ENCODE peak calls at places on chromosome 14, in seven cellular contexts. One of them, this sample, is unnamed.

GRCh38 chr14:77000340-77001235 is 27.9 kb downstream of the IRF2BPL start:
- DNase-seq in activated T-helper 1 cell treated with Interleukin-2 at 50 U/mL for 16 hours: no peak
- DNase-seq in NCI-H345: peak
- DNase-seq in activated T-cell treated with anti-CD3 and anti-CD28 coated beads for 1 hour: no peak
- DNase-seq in G401: peak
- DNase-seq in NCI-H1417 treated with DMSO at 0.1 percent for 48 hours: peak
- DNase-seq in activated naive CD8-positive, alpha-beta T cell treated with anti-CD3 and anti-CD28 coated beads, Interleukin-2, amount 50 U/mL, for 24 hours: no peak
- DNase-seq in this sample: no peak

GRCh38 chr14:95498622-95499353 is 17.7 kb downstream of the SYNE3 start:
- DNase-seq in activated T-helper 1 cell treated with Interleukin-2 at 50 U/mL for 16 hours: no peak
- DNase-seq in NCI-H345: no peak
- DNase-seq in activated T-cell treated with anti-CD3 and anti-CD28 coated beads for 1 hour: no peak
- DNase-seq in G401: peak
- DNase-seq in NCI-H1417 treated with DMSO at 0.1 percent for 48 hours: no peak
- DNase-seq in activated naive CD8-positive, alpha-beta T cell treated with anti-CD3 and anti-CD28 coated beads, Interleukin-2, amount 50 U/mL, for 24 hours: no peak
- DNase-seq in this sample: no peak

GRCh38 chr14:92397140-92397815 is 74.3 kb downstream of the SLC24A4 start:
- DNase-seq in activated T-helper 1 cell treated with Interleukin-2 at 50 U/mL for 16 hours: no peak
- DNase-seq in NCI-H345: no peak
- DNase-seq in activated T-cell treated with anti-CD3 and anti-CD28 coated beads for 1 hour: no peak
- DNase-seq in G401: peak
- DNase-seq in NCI-H1417 treated with DMSO at 0.1 percent for 48 hours: no peak
- DNase-seq in activated naive CD8-positive, alpha-beta T cell treated with anti-CD3 and anti-CD28 coated beads, Interleukin-2, amount 50 U/mL, for 24 hours: no peak
- DNase-seq in this sample: no peak

GRCh38 chr14:31543969-31544799 is 17.0 kb upstream of the NUBPL start:
- DNase-seq in activated T-helper 1 cell treated with Interleukin-2 at 50 U/mL for 16 hours: no peak
- DNase-seq in NCI-H345: no peak
- DNase-seq in activated T-cell treated with anti-CD3 and anti-CD28 coated beads for 1 hour: no peak
- DNase-seq in G401: no peak
- DNase-seq in NCI-H1417 treated with DMSO at 0.1 percent for 48 hours: no peak
- DNase-seq in activated naive CD8-positive, alpha-beta T cell treated with anti-CD3 and anti-CD28 coated beads, Interleukin-2, amount 50 U/mL, for 24 hours: no peak
- DNase-seq in this sample: no peak

GRCh38 chr14:94145902-94146527 is 16.6 kb upstream of the IFI27L2 start:
- DNase-seq in activated T-helper 1 cell treated with Interleukin-2 at 50 U/mL for 16 hours: no peak
- DNase-seq in NCI-H345: peak
- DNase-seq in activated T-cell treated with anti-CD3 and anti-CD28 coated beads for 1 hour: no peak
- DNase-seq in G401: no peak
- DNase-seq in NCI-H1417 treated with DMSO at 0.1 percent for 48 hours: peak
- DNase-seq in activated naive CD8-positive, alpha-beta T cell treated with anti-CD3 and anti-CD28 coated beads, Interleukin-2, amount 50 U/mL, for 24 hours: no peak
- DNase-seq in this sample: no peak

GRCh38 chr14:58315606-58316005 is 17.3 kb downstream of the ARID4A start:
- DNase-seq in activated T-helper 1 cell treated with Interleukin-2 at 50 U/mL for 16 hours: no peak
- DNase-seq in NCI-H345: no peak
- DNase-seq in activated T-cell treated with anti-CD3 and anti-CD28 coated beads for 1 hour: no peak
- DNase-seq in G401: no peak
- DNase-seq in NCI-H1417 treated with DMSO at 0.1 percent for 48 hours: no peak
- DNase-seq in activated naive CD8-positive, alpha-beta T cell treated with anti-CD3 and anti-CD28 coated beads, Interleukin-2, amount 50 U/mL, for 24 hours: no peak
- DNase-seq in this sample: no peak

GRCh38 chr14:31000629-31001338 is 24.7 kb upstream of the AP4S1 start:
- DNase-seq in activated T-helper 1 cell treated with Interleukin-2 at 50 U/mL for 16 hours: no peak
- DNase-seq in NCI-H345: no peak
- DNase-seq in activated T-cell treated with anti-CD3 and anti-CD28 coated beads for 1 hour: no peak
- DNase-seq in G401: no peak
- DNase-seq in NCI-H1417 treated with DMSO at 0.1 percent for 48 hours: no peak
- DNase-seq in activated naive CD8-positive, alpha-beta T cell treated with anti-CD3 and anti-CD28 coated beads, Interleukin-2, amount 50 U/mL, for 24 hours: no peak
- DNase-seq in this sample: no peak

GRCh38 chr14:90580381-90581335 is 183.8 kb downstream of the CALM1 start:
- DNase-seq in activated T-helper 1 cell treated with Interleukin-2 at 50 U/mL for 16 hours: no peak
- DNase-seq in NCI-H345: peak
- DNase-seq in activated T-cell treated with anti-CD3 and anti-CD28 coated beads for 1 hour: no peak
- DNase-seq in G401: peak
- DNase-seq in NCI-H1417 treated with DMSO at 0.1 percent for 48 hours: no peak
- DNase-seq in activated naive CD8-positive, alpha-beta T cell treated with anti-CD3 and anti-CD28 coated beads, Interleukin-2, amount 50 U/mL, for 24 hours: no peak
- DNase-seq in this sample: no peak

GRCh38 chr14:85565862-85566296 is 35.9 kb downstream of the FLRT2 start:
- DNase-seq in activated T-helper 1 cell treated with Interleukin-2 at 50 U/mL for 16 hours: no peak
- DNase-seq in NCI-H345: no peak
- DNase-seq in activated T-cell treated with anti-CD3 and anti-CD28 coated beads for 1 hour: no peak
- DNase-seq in G401: no peak
- DNase-seq in NCI-H1417 treated with DMSO at 0.1 percent for 48 hours: no peak
- DNase-seq in activated naive CD8-positive, alpha-beta T cell treated with anti-CD3 and anti-CD28 coated beads, Interleukin-2, amount 50 U/mL, for 24 hours: no peak
- DNase-seq in this sample: no peak

GRCh38 chr14:35403085-35403396 is 1.5 kb downstream of the NFKBIA start:
- DNase-seq in activated T-helper 1 cell treated with Interleukin-2 at 50 U/mL for 16 hours: no peak
- DNase-seq in NCI-H345: no peak
- DNase-seq in activated T-cell treated with anti-CD3 and anti-CD28 coated beads for 1 hour: no peak
- DNase-seq in G401: peak
- DNase-seq in NCI-H1417 treated with DMSO at 0.1 percent for 48 hours: no peak
- DNase-seq in activated naive CD8-positive, alpha-beta T cell treated with anti-CD3 and anti-CD28 coated beads, Interleukin-2, amount 50 U/mL, for 24 hours: peak
- DNase-seq in this sample: peak

GRCh38 chr14:82067221-82067620 is 533.6 kb upstream of the SEL1L start:
- DNase-seq in activated T-helper 1 cell treated with Interleukin-2 at 50 U/mL for 16 hours: no peak
- DNase-seq in NCI-H345: peak
- DNase-seq in activated T-cell treated with anti-CD3 and anti-CD28 coated beads for 1 hour: no peak
- DNase-seq in G401: peak
- DNase-seq in NCI-H1417 treated with DMSO at 0.1 percent for 48 hours: peak
- DNase-seq in activated naive CD8-positive, alpha-beta T cell treated with anti-CD3 and anti-CD28 coated beads, Interleukin-2, amount 50 U/mL, for 24 hours: no peak
- DNase-seq in this sample: no peak

GRCh38 chr14:101193126-101193844 is 289.8 kb upstream of the RTL1 start:
- DNase-seq in activated T-helper 1 cell treated with Interleukin-2 at 50 U/mL for 16 hours: no peak
- DNase-seq in NCI-H345: peak
- DNase-seq in activated T-cell treated with anti-CD3 and anti-CD28 coated beads for 1 hour: no peak
- DNase-seq in G401: no peak
- DNase-seq in NCI-H1417 treated with DMSO at 0.1 percent for 48 hours: no peak
- DNase-seq in activated naive CD8-positive, alpha-beta T cell treated with anti-CD3 and anti-CD28 coated beads, Interleukin-2, amount 50 U/mL, for 24 hours: no peak
- DNase-seq in this sample: no peak

GRCh38 chr14:30915596-30915995 is 41.2 kb downstream of the COCH start:
- DNase-seq in activated T-helper 1 cell treated with Interleukin-2 at 50 U/mL for 16 hours: no peak
- DNase-seq in NCI-H345: no peak
- DNase-seq in activated T-cell treated with anti-CD3 and anti-CD28 coated beads for 1 hour: no peak
- DNase-seq in G401: no peak
- DNase-seq in NCI-H1417 treated with DMSO at 0.1 percent for 48 hours: no peak
- DNase-seq in activated naive CD8-positive, alpha-beta T cell treated with anti-CD3 and anti-CD28 coated beads, Interleukin-2, amount 50 U/mL, for 24 hours: no peak
- DNase-seq in this sample: no peak

GRCh38 chr14:21647380-21647779 is 6.3 kb upstream of the OR4E2 start:
- DNase-seq in activated T-helper 1 cell treated with Interleukin-2 at 50 U/mL for 16 hours: no peak
- DNase-seq in NCI-H345: no peak
- DNase-seq in activated T-cell treated with anti-CD3 and anti-CD28 coated beads for 1 hour: no peak
- DNase-seq in G401: no peak
- DNase-seq in NCI-H1417 treated with DMSO at 0.1 percent for 48 hours: no peak
- DNase-seq in activated naive CD8-positive, alpha-beta T cell treated with anti-CD3 and anti-CD28 coated beads, Interleukin-2, amount 50 U/mL, for 24 hours: no peak
- DNase-seq in this sample: no peak

GRCh38 chr14:65769151-65769550 is 356.6 kb downstream of the FUT8 start:
- DNase-seq in activated T-helper 1 cell treated with Interleukin-2 at 50 U/mL for 16 hours: no peak
- DNase-seq in NCI-H345: no peak
- DNase-seq in activated T-cell treated with anti-CD3 and anti-CD28 coated beads for 1 hour: no peak
- DNase-seq in G401: peak
- DNase-seq in NCI-H1417 treated with DMSO at 0.1 percent for 48 hours: no peak
- DNase-seq in activated naive CD8-positive, alpha-beta T cell treated with anti-CD3 and anti-CD28 coated beads, Interleukin-2, amount 50 U/mL, for 24 hours: no peak
- DNase-seq in this sample: no peak

GRCh38 chr14:101623685-101624444 is 62.6 kb downstream of the DIO3 start:
- DNase-seq in activated T-helper 1 cell treated with Interleukin-2 at 50 U/mL for 16 hours: no peak
- DNase-seq in NCI-H345: no peak
- DNase-seq in activated T-cell treated with anti-CD3 and anti-CD28 coated beads for 1 hour: no peak
- DNase-seq in G401: no peak
- DNase-seq in NCI-H1417 treated with DMSO at 0.1 percent for 48 hours: no peak
- DNase-seq in activated naive CD8-positive, alpha-beta T cell treated with anti-CD3 and anti-CD28 coated beads, Interleukin-2, amount 50 U/mL, for 24 hours: no peak
- DNase-seq in this sample: no peak

GRCh38 chr14:57714487-57714899 is 151.4 kb downstream of the SLC35F4 start:
- DNase-seq in activated T-helper 1 cell treated with Interleukin-2 at 50 U/mL for 16 hours: no peak
- DNase-seq in NCI-H345: peak
- DNase-seq in activated T-cell treated with anti-CD3 and anti-CD28 coated beads for 1 hour: no peak
- DNase-seq in G401: no peak
- DNase-seq in NCI-H1417 treated with DMSO at 0.1 percent for 48 hours: peak
- DNase-seq in activated naive CD8-positive, alpha-beta T cell treated with anti-CD3 and anti-CD28 coated beads, Interleukin-2, amount 50 U/mL, for 24 hours: no peak
- DNase-seq in this sample: no peak

GRCh38 chr14:96105921-96106441 is 66.8 kb downstream of the C14orf132 start:
- DNase-seq in activated T-helper 1 cell treated with Interleukin-2 at 50 U/mL for 16 hours: no peak
- DNase-seq in NCI-H345: peak
- DNase-seq in activated T-cell treated with anti-CD3 and anti-CD28 coated beads for 1 hour: no peak
- DNase-seq in G401: no peak
- DNase-seq in NCI-H1417 treated with DMSO at 0.1 percent for 48 hours: no peak
- DNase-seq in activated naive CD8-positive, alpha-beta T cell treated with anti-CD3 and anti-CD28 coated beads, Interleukin-2, amount 50 U/mL, for 24 hours: no peak
- DNase-seq in this sample: no peak

GRCh38 chr14:103391048-103391447 is 5.8 kb downstream of the MARK3 start:
- DNase-seq in activated T-helper 1 cell treated with Interleukin-2 at 50 U/mL for 16 hours: no peak
- DNase-seq in NCI-H345: peak
- DNase-seq in activated T-cell treated with anti-CD3 and anti-CD28 coated beads for 1 hour: peak
- DNase-seq in G401: peak
- DNase-seq in NCI-H1417 treated with DMSO at 0.1 percent for 48 hours: no peak
- DNase-seq in activated naive CD8-positive, alpha-beta T cell treated with anti-CD3 and anti-CD28 coated beads, Interleukin-2, amount 50 U/mL, for 24 hours: peak
- DNase-seq in this sample: no peak

GRCh38 chr14:72965249-72965648 is 39.0 kb downstream of the DCAF4 start:
- DNase-seq in activated T-helper 1 cell treated with Interleukin-2 at 50 U/mL for 16 hours: no peak
- DNase-seq in NCI-H345: no peak
- DNase-seq in activated T-cell treated with anti-CD3 and anti-CD28 coated beads for 1 hour: no peak
- DNase-seq in G401: no peak
- DNase-seq in NCI-H1417 treated with DMSO at 0.1 percent for 48 hours: no peak
- DNase-seq in activated naive CD8-positive, alpha-beta T cell treated with anti-CD3 and anti-CD28 coated beads, Interleukin-2, amount 50 U/mL, for 24 hours: no peak
- DNase-seq in this sample: no peak

GRCh38 chr14:92400579-92401444 is 77.8 kb downstream of the SLC24A4 start:
- DNase-seq in activated T-helper 1 cell treated with Interleukin-2 at 50 U/mL for 16 hours: no peak
- DNase-seq in NCI-H345: no peak
- DNase-seq in activated T-cell treated with anti-CD3 and anti-CD28 coated beads for 1 hour: no peak
- DNase-seq in G401: peak
- DNase-seq in NCI-H1417 treated with DMSO at 0.1 percent for 48 hours: no peak
- DNase-seq in activated naive CD8-positive, alpha-beta T cell treated with anti-CD3 and anti-CD28 coated beads, Interleukin-2, amount 50 U/mL, for 24 hours: no peak
- DNase-seq in this sample: no peak

GRCh38 chr14:93957751-93958566 is 18.4 kb downstream of the ASB2 start:
- DNase-seq in activated T-helper 1 cell treated with Interleukin-2 at 50 U/mL for 16 hours: no peak
- DNase-seq in NCI-H345: no peak
- DNase-seq in activated T-cell treated with anti-CD3 and anti-CD28 coated beads for 1 hour: no peak
- DNase-seq in G401: no peak
- DNase-seq in NCI-H1417 treated with DMSO at 0.1 percent for 48 hours: no peak
- DNase-seq in activated naive CD8-positive, alpha-beta T cell treated with anti-CD3 and anti-CD28 coated beads, Interleukin-2, amount 50 U/mL, for 24 hours: no peak
- DNase-seq in this sample: no peak

GRCh38 chr14:100246809-100247428 is 8.0 kb downstream of the YY1 start:
- DNase-seq in activated T-helper 1 cell treated with Interleukin-2 at 50 U/mL for 16 hours: no peak
- DNase-seq in NCI-H345: peak
- DNase-seq in activated T-cell treated with anti-CD3 and anti-CD28 coated beads for 1 hour: no peak
- DNase-seq in G401: peak
- DNase-seq in NCI-H1417 treated with DMSO at 0.1 percent for 48 hours: peak
- DNase-seq in activated naive CD8-positive, alpha-beta T cell treated with anti-CD3 and anti-CD28 coated beads, Interleukin-2, amount 50 U/mL, for 24 hours: no peak
- DNase-seq in this sample: no peak

GRCh38 chr14:78611796-78612571 is 441.8 kb downstream of the NRXN3 start:
- DNase-seq in activated T-helper 1 cell treated with Interleukin-2 at 50 U/mL for 16 hours: no peak
- DNase-seq in NCI-H345: no peak
- DNase-seq in activated T-cell treated with anti-CD3 and anti-CD28 coated beads for 1 hour: no peak
- DNase-seq in G401: no peak
- DNase-seq in NCI-H1417 treated with DMSO at 0.1 percent for 48 hours: no peak
- DNase-seq in activated naive CD8-positive, alpha-beta T cell treated with anti-CD3 and anti-CD28 coated beads, Interleukin-2, amount 50 U/mL, for 24 hours: no peak
- DNase-seq in this sample: no peak

GRCh38 chr14:74478996-74479635 is 14.0 kb downstream of the NPC2 start:
- DNase-seq in activated T-helper 1 cell treated with Interleukin-2 at 50 U/mL for 16 hours: no peak
- DNase-seq in NCI-H345: no peak
- DNase-seq in activated T-cell treated with anti-CD3 and anti-CD28 coated beads for 1 hour: no peak
- DNase-seq in G401: peak
- DNase-seq in NCI-H1417 treated with DMSO at 0.1 percent for 48 hours: no peak
- DNase-seq in activated naive CD8-positive, alpha-beta T cell treated with anti-CD3 and anti-CD28 coated beads, Interleukin-2, amount 50 U/mL, for 24 hours: no peak
- DNase-seq in this sample: no peak

GRCh38 chr14:60648934-60649814 is at the start of gene SIX1:
- DNase-seq in activated T-helper 1 cell treated with Interleukin-2 at 50 U/mL for 16 hours: no peak
- DNase-seq in NCI-H345: peak
- DNase-seq in activated T-cell treated with anti-CD3 and anti-CD28 coated beads for 1 hour: no peak
- DNase-seq in G401: peak
- DNase-seq in NCI-H1417 treated with DMSO at 0.1 percent for 48 hours: peak
- DNase-seq in activated naive CD8-positive, alpha-beta T cell treated with anti-CD3 and anti-CD28 coated beads, Interleukin-2, amount 50 U/mL, for 24 hours: no peak
- DNase-seq in this sample: no peak

GRCh38 chr14:32226051-32226450 is 23.0 kb upstream of the RNU6-8 start:
- DNase-seq in activated T-helper 1 cell treated with Interleukin-2 at 50 U/mL for 16 hours: no peak
- DNase-seq in NCI-H345: no peak
- DNase-seq in activated T-cell treated with anti-CD3 and anti-CD28 coated beads for 1 hour: no peak
- DNase-seq in G401: no peak
- DNase-seq in NCI-H1417 treated with DMSO at 0.1 percent for 48 hours: no peak
- DNase-seq in activated naive CD8-positive, alpha-beta T cell treated with anti-CD3 and anti-CD28 coated beads, Interleukin-2, amount 50 U/mL, for 24 hours: no peak
- DNase-seq in this sample: no peak

GRCh38 chr14:33691907-33692306 is 259.0 kb downstream of the EGLN3 start:
- DNase-seq in activated T-helper 1 cell treated with Interleukin-2 at 50 U/mL for 16 hours: no peak
- DNase-seq in NCI-H345: no peak
- DNase-seq in activated T-cell treated with anti-CD3 and anti-CD28 coated beads for 1 hour: no peak
- DNase-seq in G401: no peak
- DNase-seq in NCI-H1417 treated with DMSO at 0.1 percent for 48 hours: no peak
- DNase-seq in activated naive CD8-positive, alpha-beta T cell treated with anti-CD3 and anti-CD28 coated beads, Interleukin-2, amount 50 U/mL, for 24 hours: no peak
- DNase-seq in this sample: no peak

GRCh38 chr14:32986791-32987545 is 48.3 kb downstream of the NPAS3 start:
- DNase-seq in activated T-helper 1 cell treated with Interleukin-2 at 50 U/mL for 16 hours: no peak
- DNase-seq in NCI-H345: no peak
- DNase-seq in activated T-cell treated with anti-CD3 and anti-CD28 coated beads for 1 hour: no peak
- DNase-seq in G401: peak
- DNase-seq in NCI-H1417 treated with DMSO at 0.1 percent for 48 hours: no peak
- DNase-seq in activated naive CD8-positive, alpha-beta T cell treated with anti-CD3 and anti-CD28 coated beads, Interleukin-2, amount 50 U/mL, for 24 hours: no peak
- DNase-seq in this sample: no peak

GRCh38 chr14:65137648-65138317 is 35.5 kb upstream of the MAX start:
- DNase-seq in activated T-helper 1 cell treated with Interleukin-2 at 50 U/mL for 16 hours: no peak
- DNase-seq in NCI-H345: no peak
- DNase-seq in activated T-cell treated with anti-CD3 and anti-CD28 coated beads for 1 hour: no peak
- DNase-seq in G401: no peak
- DNase-seq in NCI-H1417 treated with DMSO at 0.1 percent for 48 hours: no peak
- DNase-seq in activated naive CD8-positive, alpha-beta T cell treated with anti-CD3 and anti-CD28 coated beads, Interleukin-2, amount 50 U/mL, for 24 hours: no peak
- DNase-seq in this sample: no peak

GRCh38 chr14:56322531-56322930 is 204.3 kb downstream of the PELI2 start:
- DNase-seq in activated T-helper 1 cell treated with Interleukin-2 at 50 U/mL for 16 hours: no peak
- DNase-seq in NCI-H345: peak
- DNase-seq in activated T-cell treated with anti-CD3 and anti-CD28 coated beads for 1 hour: no peak
- DNase-seq in G401: no peak
- DNase-seq in NCI-H1417 treated with DMSO at 0.1 percent for 48 hours: no peak
- DNase-seq in activated naive CD8-positive, alpha-beta T cell treated with anti-CD3 and anti-CD28 coated beads, Interleukin-2, amount 50 U/mL, for 24 hours: no peak
- DNase-seq in this sample: no peak

GRCh38 chr14:78848234-78848820 is 678.2 kb downstream of the NRXN3 start:
- DNase-seq in activated T-helper 1 cell treated with Interleukin-2 at 50 U/mL for 16 hours: no peak
- DNase-seq in NCI-H345: peak
- DNase-seq in activated T-cell treated with anti-CD3 and anti-CD28 coated beads for 1 hour: no peak
- DNase-seq in G401: peak
- DNase-seq in NCI-H1417 treated with DMSO at 0.1 percent for 48 hours: peak
- DNase-seq in activated naive CD8-positive, alpha-beta T cell treated with anti-CD3 and anti-CD28 coated beads, Interleukin-2, amount 50 U/mL, for 24 hours: peak
- DNase-seq in this sample: no peak

GRCh38 chr14:90569606-90570462 is 173.0 kb downstream of the CALM1 start:
- DNase-seq in activated T-helper 1 cell treated with Interleukin-2 at 50 U/mL for 16 hours: no peak
- DNase-seq in NCI-H345: no peak
- DNase-seq in activated T-cell treated with anti-CD3 and anti-CD28 coated beads for 1 hour: no peak
- DNase-seq in G401: no peak
- DNase-seq in NCI-H1417 treated with DMSO at 0.1 percent for 48 hours: no peak
- DNase-seq in activated naive CD8-positive, alpha-beta T cell treated with anti-CD3 and anti-CD28 coated beads, Interleukin-2, amount 50 U/mL, for 24 hours: no peak
- DNase-seq in this sample: no peak

GRCh38 chr14:80447396-80447795 is 236.1 kb upstream of the DIO2 start:
- DNase-seq in activated T-helper 1 cell treated with Interleukin-2 at 50 U/mL for 16 hours: no peak
- DNase-seq in NCI-H345: no peak
- DNase-seq in activated T-cell treated with anti-CD3 and anti-CD28 coated beads for 1 hour: no peak
- DNase-seq in G401: no peak
- DNase-seq in NCI-H1417 treated with DMSO at 0.1 percent for 48 hours: no peak
- DNase-seq in activated naive CD8-positive, alpha-beta T cell treated with anti-CD3 and anti-CD28 coated beads, Interleukin-2, amount 50 U/mL, for 24 hours: no peak
- DNase-seq in this sample: no peak

GRCh38 chr14:72646861-72647528 is 246.9 kb downstream of the DPF3 start:
- DNase-seq in activated T-helper 1 cell treated with Interleukin-2 at 50 U/mL for 16 hours: no peak
- DNase-seq in NCI-H345: no peak
- DNase-seq in activated T-cell treated with anti-CD3 and anti-CD28 coated beads for 1 hour: no peak
- DNase-seq in G401: peak
- DNase-seq in NCI-H1417 treated with DMSO at 0.1 percent for 48 hours: no peak
- DNase-seq in activated naive CD8-positive, alpha-beta T cell treated with anti-CD3 and anti-CD28 coated beads, Interleukin-2, amount 50 U/mL, for 24 hours: no peak
- DNase-seq in this sample: no peak

GRCh38 chr14:99884834-99885648 is 91.8 kb downstream of the EML1 start:
- DNase-seq in activated T-helper 1 cell treated with Interleukin-2 at 50 U/mL for 16 hours: no peak
- DNase-seq in NCI-H345: peak
- DNase-seq in activated T-cell treated with anti-CD3 and anti-CD28 coated beads for 1 hour: no peak
- DNase-seq in G401: peak
- DNase-seq in NCI-H1417 treated with DMSO at 0.1 percent for 48 hours: peak
- DNase-seq in activated naive CD8-positive, alpha-beta T cell treated with anti-CD3 and anti-CD28 coated beads, Interleukin-2, amount 50 U/mL, for 24 hours: no peak
- DNase-seq in this sample: no peak

GRCh38 chr14:100168515-100168914 is 9.1 kb upstream of the DEGS2 start:
- DNase-seq in activated T-helper 1 cell treated with Interleukin-2 at 50 U/mL for 16 hours: no peak
- DNase-seq in NCI-H345: no peak
- DNase-seq in activated T-cell treated with anti-CD3 and anti-CD28 coated beads for 1 hour: no peak
- DNase-seq in G401: no peak
- DNase-seq in NCI-H1417 treated with DMSO at 0.1 percent for 48 hours: no peak
- DNase-seq in activated naive CD8-positive, alpha-beta T cell treated with anti-CD3 and anti-CD28 coated beads, Interleukin-2, amount 50 U/mL, for 24 hours: no peak
- DNase-seq in this sample: no peak

GRCh38 chr14:52325126-52325525 is 11.0 kb downstream of the PTGER2 start:
- DNase-seq in activated T-helper 1 cell treated with Interleukin-2 at 50 U/mL for 16 hours: no peak
- DNase-seq in NCI-H345: no peak
- DNase-seq in activated T-cell treated with anti-CD3 and anti-CD28 coated beads for 1 hour: no peak
- DNase-seq in G401: no peak
- DNase-seq in NCI-H1417 treated with DMSO at 0.1 percent for 48 hours: no peak
- DNase-seq in activated naive CD8-positive, alpha-beta T cell treated with anti-CD3 and anti-CD28 coated beads, Interleukin-2, amount 50 U/mL, for 24 hours: no peak
- DNase-seq in this sample: no peak

This sample was measured in activated T-helper 9 cell treated with anti-CD3 and anti-CD28 coated beads, Interleukin-2, amount 50 U/mL, for 16 hours.